ENCODE peak calls at places on chromosomes 2 and 18, in ten cellular contexts. H is HEK293T, R is HuH-7.5, X is PC-3, U is GF-D8, B is uterus, V is H54, W is KG1, N is ovary, I is EL. F is an unnamed sample.
A peak's percentile ranks its signal among the peaks of the same experiment; 100 is the strongest.

GRCh38 chr2:99841749-99842148 is 300.6 kb downstream of the AFF3 start:
- DNase-seq in H (no peak), R (no peak), X (peak; percentile 49), U (no peak), B (no peak), V (peak; percentile 19), W (no peak), N (no peak), I (peak; percentile 84), F (no peak)

GRCh38 chr2:6011871-6012380 is 319.7 kb downstream of the SOX11 start:
- DNase-seq in H (no peak), R (no peak), X (no peak), U (no peak), B (no peak), V (no peak), W (no peak), N (no peak), I (no peak), F (no peak)

GRCh38 chr2:1222062-1222461 is 191.2 kb upstream of the TPO start:
- DNase-seq in H (no peak), R (no peak), X (no peak), U (no peak), B (no peak), V (no peak), W (no peak), N (no peak), I (no peak), F (no peak)

GRCh38 chr18:26655614-26656400 is 107.5 kb upstream of the KCTD1 start:
- DNase-seq in H (peak; percentile 71), R (peak; percentile 19), X (peak; percentile 59), U (no peak), B (peak; percentile 55), V (peak; percentile 35), W (no peak), N (peak; percentile 70), I (peak; percentile 42), F (peak; percentile 58)

GRCh38 chr2:222582931-222583330 is 73.0 kb downstream of the FARSB start:
- DNase-seq in H (no peak), R (no peak), X (peak; percentile 25), U (no peak), B (no peak), V (no peak), W (no peak), N (no peak), I (no peak), F (no peak)

GRCh38 chr18:35516789-35517188 is 19.0 kb upstream of the INO80C start:
- DNase-seq in H (no peak), R (no peak), X (no peak), U (no peak), B (no peak), V (no peak), W (no peak), N (no peak), I (peak; percentile 9), F (no peak)

GRCh38 chr2:151857650-151858049 is 29.4 kb upstream of the ARL5A start:
- DNase-seq in H (no peak), R (no peak), X (peak; percentile 58), U (no peak), B (no peak), V (no peak), W (no peak), N (no peak), I (no peak), F (no peak)

GRCh38 chr2:69225933-69226332 is 161.1 kb downstream of the GFPT1 start:
- DNase-seq in H (no peak), R (no peak), X (no peak), U (no peak), B (no peak), V (no peak), W (no peak), N (no peak), I (no peak), F (no peak)